ENCODE peak calls at places on chromosomes 4 and X, in five cellular contexts. One of them, this sample, is unnamed.

GRCh38 chrX:1932231-1932630 is 317.4 kb downstream of the ASMT start:
- DNase-seq in spleen: no peak
- DNase-seq in esophagus muscularis mucosa: no peak
- DNase-seq in HCT116: no peak
- DNase-seq in breast epithelium: no peak
- DNase-seq in this sample: no peak

GRCh38 chrX:51743179-51743957 is at the start of gene GSPT2:
- DNase-seq in breast epithelium: peak; percentile 53
- DNase-seq in HCT116: no peak
- DNase-seq in esophagus muscularis mucosa: no peak
- DNase-seq in spleen: peak; percentile 87
- DNase-seq in this sample: peak; percentile 6

GRCh38 chrX:106341823-106342222 is 173.7 kb downstream of the PWWP3B start:
- DNase-seq in esophagus muscularis mucosa: no peak
- DNase-seq in HCT116: peak; percentile 13
- DNase-seq in spleen: no peak
- DNase-seq in breast epithelium: no peak
- DNase-seq in this sample: no peak

GRCh38 chrX:41408576-41408975 is 38.6 kb upstream of the NYX start:
- DNase-seq in HCT116: no peak
- DNase-seq in breast epithelium: no peak
- DNase-seq in spleen: peak; percentile 32
- DNase-seq in esophagus muscularis mucosa: no peak
- DNase-seq in this sample: no peak

GRCh38 chr4:76856183-76856969 is 41.6 kb downstream of the SOWAHB start:
- DNase-seq in breast epithelium: no peak
- DNase-seq in esophagus muscularis mucosa: no peak
- DNase-seq in HCT116: no peak
- DNase-seq in spleen: no peak
- DNase-seq in this sample: no peak

GRCh38 chrX:48703642-48704481 is 7.3 kb downstream of the SUV39H1 start:
- DNase-seq in spleen: peak; percentile 38
- DNase-seq in esophagus muscularis mucosa: no peak
- DNase-seq in HCT116: no peak
- DNase-seq in breast epithelium: no peak
- DNase-seq in this sample: no peak

GRCh38 chr4:61443813-61444510 is 243.8 kb downstream of the ADGRL3 start:
- DNase-seq in breast epithelium: no peak
- DNase-seq in esophagus muscularis mucosa: no peak
- DNase-seq in HCT116: no peak
- DNase-seq in spleen: no peak
- DNase-seq in this sample: no peak

GRCh38 chrX:17174671-17175070 is 200.3 kb upstream of the NHS start:
- DNase-seq in HCT116: no peak
- DNase-seq in esophagus muscularis mucosa: no peak
- DNase-seq in spleen: no peak
- DNase-seq in breast epithelium: no peak
- DNase-seq in this sample: no peak

GRCh38 chr4:140427919-140428471 is 547 bp upstream of the CLGN start:
- DNase-seq in HCT116: peak; percentile 24
- DNase-seq in breast epithelium: no peak
- DNase-seq in esophagus muscularis mucosa: no peak
- DNase-seq in spleen: no peak
- DNase-seq in this sample: no peak

DNA sequence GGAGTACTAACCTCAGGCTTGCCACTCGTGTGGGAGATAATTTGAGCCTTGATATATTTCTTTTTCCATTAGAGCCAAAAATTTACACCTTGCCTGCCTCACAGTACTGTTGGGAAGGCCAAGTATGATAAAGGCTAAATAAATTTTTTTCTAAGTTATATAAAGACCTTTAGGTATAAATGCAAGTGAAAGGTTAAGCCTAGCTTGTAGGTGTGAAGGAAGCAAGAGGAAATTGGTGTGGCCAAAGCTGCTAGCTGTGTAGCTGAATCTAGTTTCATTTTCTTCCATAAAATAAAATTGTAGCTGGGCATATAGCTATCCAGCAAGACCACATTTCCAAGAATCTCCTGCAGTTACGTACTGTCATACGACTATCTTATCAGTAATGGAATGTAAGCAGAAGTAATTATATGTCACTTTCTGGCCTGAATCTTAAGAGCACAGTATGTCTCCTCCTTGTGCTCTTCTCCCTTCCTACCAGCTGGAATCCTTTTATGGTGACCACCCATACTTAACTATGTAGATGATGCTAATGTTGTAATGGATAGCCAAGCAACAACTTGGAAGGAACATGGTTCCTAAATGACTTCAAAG is 14.3 kb upstream of the GABRE start:
- DNase-seq in spleen: no peak
- DNase-seq in esophagus muscularis mucosa: no peak
- DNase-seq in HCT116: no peak
- DNase-seq in breast epithelium: no peak
- DNase-seq in this sample: no peak
- H3K27ac ChIP-seq in spleen: no peak overlapping the region
- H3K27ac ChIP-seq in esophagus muscularis mucosa: no peak overlapping the region
- H3K27ac ChIP-seq in HCT116: no peak overlapping the region
- H3K27ac ChIP-seq in breast epithelium: no peak overlapping the region
- H3K27ac ChIP-seq in this sample: no peak overlapping the region

GRCh38 chrX:147912093-147912801 is 528 bp downstream of the FMR1 start:
- DNase-seq in breast epithelium: peak; percentile 49
- DNase-seq in spleen: peak; percentile 89
- DNase-seq in esophagus muscularis mucosa: no peak
- DNase-seq in HCT116: no peak
- DNase-seq in this sample: no peak
- TF ChIP-seq POLR2AphosphoS5 in breast epithelium: no peak
- TF ChIP-seq POLR2AphosphoS5 in spleen: no peak
- TF ChIP-seq POLR2AphosphoS5 in esophagus muscularis mucosa: no peak
- TF ChIP-seq POLR2AphosphoS5 in HCT116: no peak
- TF ChIP-seq POLR2AphosphoS5 in this sample: no peak

GRCh38 chr4:68390205-68390604 is 40.3 kb upstream of the YTHDC1 start:
- DNase-seq in esophagus muscularis mucosa: no peak
- DNase-seq in spleen: no peak
- DNase-seq in HCT116: no peak
- DNase-seq in breast epithelium: no peak
- DNase-seq in this sample: no peak

GRCh38 chr4:68391451-68391850 is 41.6 kb upstream of the YTHDC1 start:
- DNase-seq in spleen: no peak
- DNase-seq in esophagus muscularis mucosa: no peak
- DNase-seq in breast epithelium: no peak
- DNase-seq in HCT116: no peak
- DNase-seq in this sample: no peak

GRCh38 chr4:68383115-68383514 is 33.2 kb upstream of the YTHDC1 start:
- DNase-seq in HCT116: no peak
- DNase-seq in esophagus muscularis mucosa: no peak
- DNase-seq in breast epithelium: no peak
- DNase-seq in spleen: no peak
- DNase-seq in this sample: no peak

GRCh38 chr4:68385267-68385666 is 35.4 kb upstream of the YTHDC1 start:
- DNase-seq in HCT116: no peak
- DNase-seq in spleen: no peak
- DNase-seq in breast epithelium: no peak
- DNase-seq in esophagus muscularis mucosa: no peak
- DNase-seq in this sample: no peak

DNA sequence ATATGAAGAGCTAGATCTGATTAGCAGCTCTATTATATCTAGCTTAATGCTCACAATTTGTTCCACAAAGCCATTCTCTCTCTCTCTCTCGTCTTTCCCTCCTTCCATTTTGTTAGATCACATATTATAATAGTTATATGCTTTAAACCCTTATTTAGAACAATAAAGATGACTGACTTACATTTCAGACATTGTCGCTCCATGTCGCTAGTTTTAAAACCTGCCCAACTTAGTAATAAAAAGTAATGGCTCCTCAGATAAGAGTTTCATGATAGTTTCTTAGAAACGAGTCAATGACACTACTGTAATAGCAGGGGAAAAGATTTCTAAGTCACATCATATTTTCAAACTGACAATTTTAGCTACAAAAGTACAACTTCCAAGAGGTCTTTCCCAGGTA is 38.5 kb upstream of the YTHDC1 start:
- DNase-seq in spleen: no peak
- DNase-seq in breast epithelium: no peak
- DNase-seq in HCT116: no peak
- DNase-seq in esophagus muscularis mucosa: no peak
- DNase-seq in this sample: no peak
- H3K27ac ChIP-seq in spleen: no peak overlapping the region
- H3K27ac ChIP-seq in breast epithelium: no peak overlapping the region
- H3K27ac ChIP-seq in HCT116: no peak overlapping the region
- H3K27ac ChIP-seq in esophagus muscularis mucosa: no peak overlapping the region
- H3K27ac ChIP-seq in this sample: peak overlapping the region; percentile 10

GRCh38 chr4:39464886-39465501 is 6.1 kb downstream of the LIAS start:
- DNase-seq in breast epithelium: no peak
- DNase-seq in HCT116: peak; percentile 38
- DNase-seq in spleen: no peak
- DNase-seq in esophagus muscularis mucosa: no peak
- DNase-seq in this sample: no peak
- TF ChIP-seq POLR2AphosphoS5 in breast epithelium: no peak
- TF ChIP-seq POLR2AphosphoS5 in HCT116: no peak
- TF ChIP-seq POLR2AphosphoS5 in spleen: no peak
- TF ChIP-seq POLR2AphosphoS5 in esophagus muscularis mucosa: no peak
- TF ChIP-seq POLR2AphosphoS5 in this sample: no peak

GRCh38 chr4:84279678-84280077 is 219.4 kb downstream of the NKX6-1 start:
- DNase-seq in spleen: no peak
- DNase-seq in esophagus muscularis mucosa: no peak
- DNase-seq in HCT116: no peak
- DNase-seq in breast epithelium: no peak
- DNase-seq in this sample: no peak
- H3K27ac ChIP-seq in spleen: no peak overlapping the region
- H3K27ac ChIP-seq in esophagus muscularis mucosa: no peak overlapping the region
- H3K27ac ChIP-seq in HCT116: no peak overlapping the region
- H3K27ac ChIP-seq in breast epithelium: no peak overlapping the region
- H3K27ac ChIP-seq in this sample: no peak overlapping the region

DNA sequence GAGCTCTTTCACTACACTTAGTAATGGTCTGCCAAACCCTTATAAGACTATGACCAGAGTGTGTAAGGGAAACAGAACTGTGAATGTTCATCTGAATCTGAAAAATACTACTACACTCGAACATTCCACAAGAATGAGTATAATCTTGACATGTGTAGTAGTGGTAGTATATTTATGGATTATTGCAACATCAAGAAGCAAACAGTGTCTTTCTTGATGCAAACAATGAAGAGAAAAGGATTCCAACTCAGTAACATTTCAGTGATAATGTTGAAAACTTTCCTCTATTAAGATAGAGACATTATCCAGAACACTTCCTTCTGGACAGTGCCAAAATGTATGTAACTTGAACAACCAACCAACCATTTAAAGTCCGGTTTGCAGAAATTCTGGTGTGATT is 394.7 kb upstream of the CPEB2 start:
- DNase-seq in breast epithelium: no peak
- DNase-seq in esophagus muscularis mucosa: no peak
- DNase-seq in spleen: no peak
- DNase-seq in HCT116: no peak
- DNase-seq in this sample: no peak
- TF ChIP-seq POLR2AphosphoS5 in breast epithelium: no peak
- TF ChIP-seq POLR2AphosphoS5 in esophagus muscularis mucosa: no peak
- TF ChIP-seq POLR2AphosphoS5 in spleen: no peak
- TF ChIP-seq POLR2AphosphoS5 in HCT116: no peak
- TF ChIP-seq POLR2AphosphoS5 in this sample: no peak

DNA sequence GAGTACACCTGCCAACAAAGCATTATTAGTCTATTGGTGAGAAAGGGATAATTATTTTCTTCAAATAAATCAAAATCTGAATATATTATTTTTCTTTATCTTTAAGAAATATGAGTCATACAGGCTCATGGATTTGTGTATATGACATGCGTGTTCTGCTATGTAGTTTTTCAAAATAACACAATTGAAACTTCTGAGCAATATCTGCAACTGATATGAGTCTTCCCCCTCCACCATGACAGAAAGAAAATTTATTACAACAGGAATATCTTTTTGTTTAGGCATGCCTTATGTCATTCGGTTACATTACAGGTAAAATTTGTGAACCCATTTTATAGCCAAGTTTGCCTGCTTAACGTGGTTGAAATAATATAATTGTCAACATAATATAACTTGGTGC is 32.0 kb downstream of the TMPRSS11A start:
- DNase-seq in HCT116: no peak
- DNase-seq in breast epithelium: no peak
- DNase-seq in esophagus muscularis mucosa: no peak
- DNase-seq in spleen: no peak
- DNase-seq in this sample: no peak
- H3K27ac ChIP-seq in HCT116: no peak overlapping the region
- H3K27ac ChIP-seq in breast epithelium: no peak overlapping the region
- H3K27ac ChIP-seq in esophagus muscularis mucosa: no peak overlapping the region
- H3K27ac ChIP-seq in spleen: no peak overlapping the region
- H3K27ac ChIP-seq in this sample: no peak overlapping the region

DNA sequence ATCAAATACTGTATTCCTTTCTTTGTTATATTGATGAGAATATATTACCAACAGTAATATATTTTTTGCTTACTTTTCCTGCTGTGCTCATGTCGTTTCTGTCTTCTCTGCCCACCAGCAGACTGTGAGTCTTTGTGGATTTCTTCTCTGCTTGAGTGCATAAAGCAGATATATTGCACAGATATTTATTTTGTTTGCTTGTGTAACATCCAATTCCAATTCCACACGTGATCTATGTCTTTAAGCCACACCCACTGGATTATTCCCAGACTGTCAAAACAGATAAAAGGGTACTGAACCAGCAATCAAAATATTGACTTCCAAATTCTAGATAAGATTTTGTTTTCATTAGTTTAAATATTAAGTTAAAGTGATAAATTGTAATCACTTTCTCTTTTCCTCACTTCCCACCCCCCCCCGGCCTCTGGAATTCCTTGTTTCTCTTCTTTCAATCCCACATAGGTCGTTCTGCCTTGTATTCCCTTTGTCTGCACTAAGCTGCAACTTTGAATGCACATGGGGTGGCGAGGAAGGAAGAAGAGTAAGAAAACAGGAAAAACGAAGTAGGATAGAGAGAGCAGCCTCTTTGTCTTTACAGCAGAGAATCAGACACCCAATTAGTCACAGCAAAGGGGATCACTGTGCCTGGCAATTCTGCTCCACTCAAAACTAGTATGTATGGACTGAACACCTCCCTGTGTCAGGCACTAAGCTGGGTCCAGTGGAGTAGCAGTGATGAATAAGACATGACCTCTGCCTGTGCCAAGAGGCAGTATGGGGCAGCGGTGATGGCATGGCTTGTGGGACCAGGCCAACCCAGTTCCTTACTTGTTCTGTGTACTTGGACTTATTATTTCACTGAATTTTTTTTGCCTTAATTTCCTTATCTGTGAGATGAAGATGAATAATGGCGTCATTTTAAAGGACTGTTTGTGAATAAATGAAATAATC is at the start of gene ADH1B:
- DNase-seq in breast epithelium: no peak
- DNase-seq in esophagus muscularis mucosa: no peak
- DNase-seq in spleen: no peak
- DNase-seq in HCT116: no peak
- DNase-seq in this sample: no peak
- TF ChIP-seq POLR2AphosphoS5 in breast epithelium: peak; percentile 35
- TF ChIP-seq POLR2AphosphoS5 in esophagus muscularis mucosa: no peak
- TF ChIP-seq POLR2AphosphoS5 in spleen: no peak
- TF ChIP-seq POLR2AphosphoS5 in HCT116: no peak
- TF ChIP-seq POLR2AphosphoS5 in this sample: no peak

This sample was measured in SK-N-MC.